ENCODE peak calls at places on chromosomes 5 and 9, in five cellular contexts. One of them, this sample, is unnamed.

GRCh38 chr5:14457475-14457874 is 124.1 kb upstream of the OTULINL start:
- DNase-seq in HCT116: no peak
- DNase-seq in HepG2: no peak
- DNase-seq in SK-N-SH: peak; percentile 55
- DNase-seq in H1: no peak
- DNase-seq in this sample: no peak

GRCh38 chr5:173320259-173320658 is 8.0 kb downstream of the STC2 start:
- DNase-seq in HCT116: no peak
- DNase-seq in HepG2: no peak
- DNase-seq in SK-N-SH: no peak
- DNase-seq in H1: no peak
- DNase-seq in this sample: peak; percentile 53

GRCh38 chr5:145341842-145342241 is 493.3 kb downstream of the PRELID2 start:
- DNase-seq in HCT116: no peak
- DNase-seq in HepG2: no peak
- DNase-seq in SK-N-SH: no peak
- DNase-seq in H1: no peak
- DNase-seq in this sample: no peak

GRCh38 chr5:13624283-13625074 is 320.0 kb downstream of the DNAH5 start:
- DNase-seq in HCT116: no peak
- DNase-seq in HepG2: no peak
- DNase-seq in SK-N-SH: no peak
- DNase-seq in H1: no peak
- DNase-seq in this sample: no peak

GRCh38 chr9:123796618-123797484 is 133.1 kb downstream of the DENND1A start:
- DNase-seq in HCT116: no peak
- DNase-seq in HepG2: no peak
- DNase-seq in SK-N-SH: no peak
- DNase-seq in H1: no peak
- DNase-seq in this sample: no peak

GRCh38 chr5:73339165-73339564 is 109.4 kb downstream of the FOXD1 start:
- DNase-seq in HCT116: no peak
- DNase-seq in HepG2: no peak
- DNase-seq in SK-N-SH: no peak
- DNase-seq in H1: no peak
- DNase-seq in this sample: no peak

GRCh38 chr5:42514759-42515158 is 91.5 kb downstream of the GHR start:
- DNase-seq in HCT116: no peak
- DNase-seq in HepG2: peak; percentile 3
- DNase-seq in SK-N-SH: no peak
- DNase-seq in H1: no peak
- DNase-seq in this sample: peak; percentile 33

GRCh38 chr9:128094166-128094949 is 26.3 kb downstream of the SLC25A25 start:
- DNase-seq in HCT116: peak; percentile 89
- DNase-seq in HepG2: no peak
- DNase-seq in SK-N-SH: peak; percentile 88
- DNase-seq in H1: no peak
- DNase-seq in this sample: peak; percentile 97

GRCh38 chr5:104937591-104937990 is 1375.0 kb upstream of the NUDT12 start:
- DNase-seq in HCT116: no peak
- DNase-seq in HepG2: no peak
- DNase-seq in SK-N-SH: no peak
- DNase-seq in H1: no peak
- DNase-seq in this sample: no peak

GRCh38 chr9:124478014-124478753 is 27.9 kb downstream of the ADGRD2 start:
- DNase-seq in HCT116: no peak
- DNase-seq in HepG2: no peak
- DNase-seq in SK-N-SH: peak; percentile 85
- DNase-seq in H1: no peak
- DNase-seq in this sample: no peak

GRCh38 chr5:154467655-154468354 is 10.2 kb downstream of the HAND1 start:
- DNase-seq in HCT116: peak; percentile 47
- DNase-seq in HepG2: peak; percentile 31
- DNase-seq in SK-N-SH: peak; percentile 85
- DNase-seq in H1: no peak
- DNase-seq in this sample: peak; percentile 92

GRCh38 chr9:88746029-88746743 is 211.2 kb downstream of the NXNL2 start:
- DNase-seq in HCT116: no peak
- DNase-seq in HepG2: no peak
- DNase-seq in SK-N-SH: no peak
- DNase-seq in H1: no peak
- DNase-seq in this sample: no peak

GRCh38 chr5:191036-191948 is at the start of gene LRRC14B:
- DNase-seq in HCT116: no peak
- DNase-seq in HepG2: no peak
- DNase-seq in SK-N-SH: no peak
- DNase-seq in H1: no peak
- DNase-seq in this sample: peak; percentile 48

GRCh38 chr5:775960-776861 is 8.3 kb downstream of the ZDHHC11B start:
- DNase-seq in HCT116: no peak
- DNase-seq in HepG2: no peak
- DNase-seq in SK-N-SH: peak; percentile 38
- DNase-seq in H1: no peak
- DNase-seq in this sample: no peak

GRCh38 chr5:172958268-172959046 is 767 bp upstream of the RPL26L1 start:
- DNase-seq in HCT116: peak; percentile 29
- DNase-seq in HepG2: peak; percentile 47
- DNase-seq in SK-N-SH: peak; percentile 95
- DNase-seq in H1: peak; percentile 33
- DNase-seq in this sample: peak; percentile 68

GRCh38 chr5:94901071-94901979 is 282.9 kb downstream of the SLF1 start:
- DNase-seq in HCT116: no peak
- DNase-seq in HepG2: no peak
- DNase-seq in SK-N-SH: no peak
- DNase-seq in H1: no peak
- DNase-seq in this sample: no peak

GRCh38 chr9:73151653-73152382 is at the start of gene ANXA1:
- DNase-seq in HCT116: peak; percentile 89
- DNase-seq in HepG2: no peak
- DNase-seq in SK-N-SH: no peak
- DNase-seq in H1: no peak
- DNase-seq in this sample: no peak

GRCh38 chr5:114362197-114362976 is 517 bp downstream of the KCNN2 start:
- DNase-seq in HCT116: no peak
- DNase-seq in HepG2: no peak
- DNase-seq in SK-N-SH: peak; percentile 48
- DNase-seq in H1: no peak
- DNase-seq in this sample: no peak

GRCh38 chr5:142096382-142096781 is 12.2 kb upstream of the NDFIP1 start:
- DNase-seq in HCT116: no peak
- DNase-seq in HepG2: no peak
- DNase-seq in SK-N-SH: no peak
- DNase-seq in H1: no peak
- DNase-seq in this sample: no peak
- TF ChIP-seq JUND in HCT116: no peak
- TF ChIP-seq JUND in HepG2: no peak
- TF ChIP-seq JUND in SK-N-SH: no peak
- TF ChIP-seq JUND in H1: no peak
- TF ChIP-seq JUND in this sample: no peak

GRCh38 chr9:8332296-8332695 is 532.7 kb upstream of the DMAC1 start:
- DNase-seq in HCT116: no peak
- DNase-seq in HepG2: no peak
- DNase-seq in SK-N-SH: no peak
- DNase-seq in H1: no peak
- DNase-seq in this sample: no peak

GRCh38 chr9:8338742-8339425 is 539.3 kb upstream of the DMAC1 start:
- DNase-seq in HCT116: no peak
- DNase-seq in HepG2: no peak
- DNase-seq in SK-N-SH: no peak
- DNase-seq in H1: no peak
- DNase-seq in this sample: no peak

GRCh38 chr9:8332871-8333270 is 533.3 kb upstream of the DMAC1 start:
- DNase-seq in HCT116: no peak
- DNase-seq in HepG2: no peak
- DNase-seq in SK-N-SH: no peak
- DNase-seq in H1: no peak
- DNase-seq in this sample: no peak

GRCh38 chr9:8337834-8338233 is 538.3 kb upstream of the DMAC1 start:
- DNase-seq in HCT116: no peak
- DNase-seq in HepG2: no peak
- DNase-seq in SK-N-SH: no peak
- DNase-seq in H1: no peak
- DNase-seq in this sample: no peak

GRCh38 chr9:8338249-8338721 is 538.7 kb upstream of the DMAC1 start:
- DNase-seq in HCT116: no peak
- DNase-seq in HepG2: no peak
- DNase-seq in SK-N-SH: no peak
- DNase-seq in H1: no peak
- DNase-seq in this sample: no peak
- TF ChIP-seq JUND in HCT116: no peak
- TF ChIP-seq JUND in HepG2: no peak
- TF ChIP-seq JUND in SK-N-SH: no peak
- TF ChIP-seq JUND in H1: no peak
- TF ChIP-seq JUND in this sample: no peak

GRCh38 chr9:122172131-122172530 is 12.4 kb downstream of the MORN5 start:
- DNase-seq in HCT116: no peak
- DNase-seq in HepG2: no peak
- DNase-seq in SK-N-SH: no peak
- DNase-seq in H1: no peak
- DNase-seq in this sample: no peak
- TF ChIP-seq JUND in HCT116: no peak
- TF ChIP-seq JUND in HepG2: no peak
- TF ChIP-seq JUND in SK-N-SH: no peak
- TF ChIP-seq JUND in H1: no peak
- TF ChIP-seq JUND in this sample: no peak

DNA sequence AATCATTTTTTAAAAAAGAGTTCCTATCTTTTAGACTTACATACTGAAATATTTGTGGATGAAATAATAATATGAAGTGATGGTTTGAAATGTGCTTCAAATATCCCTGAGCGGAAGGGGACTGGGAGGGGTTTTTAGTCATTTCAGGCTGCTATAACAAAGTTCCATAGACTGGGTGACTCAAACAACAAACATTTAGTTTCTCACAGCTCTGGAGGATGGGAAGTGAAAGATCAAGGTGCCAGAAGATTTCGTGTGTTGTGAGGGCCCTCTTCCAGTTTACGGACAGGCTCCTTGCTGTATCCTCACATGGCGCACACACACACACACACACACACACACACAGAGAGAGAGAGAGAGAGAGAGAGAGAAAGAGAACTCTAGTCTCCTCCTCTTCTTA is 27.1 kb upstream of the TEX10 start:
- DNase-seq in HCT116: no peak
- DNase-seq in HepG2: peak; percentile 53
- DNase-seq in SK-N-SH: no peak
- DNase-seq in H1: no peak
- DNase-seq in this sample: no peak
- TF ChIP-seq JUND in HCT116: no peak
- TF ChIP-seq JUND in HepG2: no peak
- TF ChIP-seq JUND in SK-N-SH: no peak
- TF ChIP-seq JUND in H1: no peak
- TF ChIP-seq JUND in this sample: no peak

This sample was measured in T47D.